ENCODE peak calls at places on chromosomes 13 and 19, in ten cellular contexts. E is mesothelial cell of epicardium, G is heart right ventricle, O is Peyer's patch, Z is endothelial cell, T is coronary artery, Y is fibroblast of the aortic adventitia, Q is WTC11, X is AG09319, F is colonic mucosa. C is an unnamed sample.

GRCh38 chr13:81395368-81395767 is 1054.4 kb upstream of the SPRY2 start:
- DNase-seq in Z (no peak), T (no peak), E (no peak), O (peak; percentile 56), X (no peak), Q (peak; percentile 58), G (no peak), F (peak; percentile 75), Y (no peak), C (peak; percentile 42)

GRCh38 chr13:79085021-79085420 is 321.0 kb downstream of the RBM26 start:
- DNase-seq in G (no peak), O (no peak), E (no peak), Q (no peak), T (no peak), Y (no peak), F (no peak), X (no peak), Z (no peak), C (no peak)

GRCh38 chr13:44591316-44591715 is 15.2 kb upstream of the TSC22D1 start:
- DNase-seq in Q (peak; percentile 74), Z (no peak), Y (no peak), T (no peak), G (no peak), X (no peak), E (no peak), F (no peak), O (no peak), C (no peak)

GRCh38 chr13:43880930-43881329 is 1.2 kb downstream of the LACC1 start:
- DNase-seq in Q (no peak), E (no peak), G (no peak), Z (no peak), F (no peak), O (no peak), X (no peak), Y (peak; percentile 31), T (no peak), C (no peak)

GRCh38 chr13:23750383-23751121 is 138.6 kb downstream of the MIPEP start:
- DNase-seq in Y (no peak), Z (no peak), G (no peak), O (no peak), X (no peak), Q (no peak), E (no peak), T (no peak), F (no peak), C (no peak)

GRCh38 chr19:6577410-6578125 is 13.4 kb downstream of the CD70 start:
- DNase-seq in Q (no peak), Z (no peak), F (peak; percentile 52), G (no peak), Y (peak; percentile 30), X (no peak), O (no peak), E (no peak), T (no peak), C (no peak)

GRCh38 chr19:12843328-12843727 is 5.0 kb downstream of the MAST1 start:
- DNase-seq in T (no peak), Y (no peak), Q (no peak), X (no peak), G (no peak), F (no peak), O (no peak), E (no peak), Z (no peak), C (no peak)

GRCh38 chr19:44738603-44739585 is 9.6 kb upstream of the BCL3 start:
- DNase-seq in O (peak; percentile 67), Q (no peak), X (no peak), F (peak; percentile 68), E (no peak), T (no peak), Y (peak; percentile 48), G (no peak), Z (no peak), C (no peak)

GRCh38 chr13:24564881-24565280 is 52.3 kb upstream of the PARP4 start:
- DNase-seq in E (no peak), Y (no peak), F (no peak), O (no peak), T (no peak), G (no peak), X (no peak), Z (no peak), Q (no peak), C (no peak)

GRCh38 chr13:48946163-48946562 is 29.5 kb upstream of the FNDC3A start:
- DNase-seq in Q (no peak), Z (no peak), O (no peak), G (no peak), T (no peak), F (no peak), Y (no peak), E (no peak), X (no peak), C (no peak)

GRCh38 chr19:43725468-43725867 is 9.6 kb downstream of the IRGC start:
- DNase-seq in F (no peak), E (no peak), T (no peak), G (no peak), Y (no peak), Z (no peak), O (no peak), Q (no peak), X (no peak), C (no peak)

GRCh38 chr13:29458419-29458818 is 137.1 kb downstream of the SLC7A1 start:
- DNase-seq in X (no peak), E (no peak), G (no peak), F (no peak), Q (no peak), Y (no peak), Z (no peak), T (no peak), O (no peak), C (no peak)

GRCh38 chr19:18157465-18158063 is 4.6 kb downstream of the PIK3R2 start:
- DNase-seq in E (no peak), O (no peak), T (no peak), Z (no peak), G (no peak), Q (peak; percentile 59), X (no peak), F (no peak), Y (no peak), C (peak; percentile 46)

GRCh38 chr19:45913874-45914830 is at the start of gene NANOS2:
- DNase-seq in O (no peak), X (no peak), Q (peak; percentile 94), F (no peak), Z (peak; percentile 68), T (no peak), G (peak; percentile 34), Y (peak; percentile 37), E (no peak), C (peak; percentile 51)
- TF ChIP-seq CTCF in O (no peak), X (no peak), Q (no peak), F (no peak), Z (no peak), T (no peak), G (peak; percentile 16), Y (peak; percentile 36), E (no peak), C (peak; percentile 19)

GRCh38 chr19:3343619-3344502 is 22.5 kb upstream of the NFIC start:
- DNase-seq in Q (peak; percentile 55), Y (peak; percentile 87), G (peak; percentile 76), Z (no peak), T (peak; percentile 96), X (peak; percentile 67), F (peak; percentile 66), O (no peak), E (no peak), C (no peak)
- TF ChIP-seq CTCF in Q (no peak), Y (no peak), G (peak; percentile 10), Z (no peak), T (no peak), X (no peak), F (no peak), O (no peak), E (no peak), C (no peak)

GRCh38 chr13:37681295-37682032 is 82.9 kb upstream of the POSTN start:
- DNase-seq in O (no peak), Z (no peak), X (peak; percentile 16), E (no peak), Y (peak; percentile 66), F (no peak), T (no peak), Q (no peak), G (no peak), C (no peak)

GRCh38 chr13:37682496-37682895 is 83.9 kb upstream of the POSTN start:
- DNase-seq in X (no peak), T (no peak), Y (no peak), O (no peak), F (no peak), E (no peak), G (no peak), Q (no peak), Z (no peak), C (no peak)

GRCh38 chr13:37680137-37680536 is 81.6 kb upstream of the POSTN start:
- DNase-seq in G (no peak), X (no peak), Y (no peak), E (no peak), O (no peak), F (no peak), Z (no peak), Q (no peak), T (no peak), C (no peak)

DNA sequence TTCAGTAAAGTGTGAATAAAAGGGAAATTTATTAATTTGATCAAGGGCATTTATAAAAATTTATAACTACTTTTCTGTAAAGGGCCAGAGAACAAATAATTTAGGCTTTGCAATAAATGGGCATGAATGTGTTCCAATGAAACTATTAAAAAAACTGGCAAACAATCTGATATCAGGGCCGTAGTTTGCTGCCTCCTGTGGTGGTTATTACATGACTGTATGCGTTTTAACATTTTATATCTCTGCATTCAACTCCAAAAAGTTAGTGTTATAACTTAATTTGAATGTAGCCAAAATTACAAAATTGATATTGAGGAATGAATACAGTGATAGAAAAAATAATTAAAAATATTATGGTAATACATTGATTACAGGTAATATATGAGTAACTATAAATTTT is 80.5 kb upstream of the POSTN start:
- DNase-seq in T (no peak), Z (no peak), E (no peak), Q (no peak), X (no peak), G (no peak), Y (no peak), O (no peak), F (no peak), C (no peak)
- TF ChIP-seq CTCF in T (no peak), Z (no peak), E (no peak), Q (no peak), X (peak; percentile 2), G (no peak), Y (peak; percentile 40), O (no peak), F (no peak), C (peak; percentile 11)

DNA sequence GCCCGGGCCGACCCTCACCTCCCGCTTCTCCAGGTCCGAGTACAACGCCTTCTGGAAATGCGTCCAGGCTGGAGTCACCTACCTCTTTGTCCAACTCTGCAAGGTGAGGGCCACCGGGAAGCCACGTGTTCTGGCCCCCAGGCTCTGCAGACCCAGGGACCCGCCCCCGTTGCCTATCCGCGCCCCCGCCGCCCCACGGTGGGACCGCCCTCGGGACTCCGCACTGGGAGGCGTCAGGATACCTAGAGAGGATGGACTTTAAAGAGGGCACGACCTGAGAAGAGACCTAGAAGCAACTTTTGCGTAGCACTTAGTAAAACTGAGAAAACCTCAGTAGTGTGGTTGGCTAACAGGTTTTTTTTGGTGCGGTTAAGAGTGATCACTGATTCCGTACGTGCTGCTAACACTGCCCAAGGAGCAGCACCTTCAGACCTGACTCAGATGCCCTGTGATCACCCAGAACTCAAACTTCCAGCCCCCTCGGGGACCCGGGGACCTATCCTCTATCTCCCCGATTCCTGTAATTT is 492 bp downstream of the TMEM147 start:
- DNase-seq in F (peak; percentile 48), Y (no peak), Z (peak; percentile 31), T (no peak), G (peak; percentile 31), Q (peak; percentile 52), X (no peak), O (peak; percentile 66), E (no peak), C (peak; percentile 59)
- TF ChIP-seq CTCF in F (no peak), Y (no peak), Z (no peak), T (no peak), G (no peak), Q (no peak), X (no peak), O (no peak), E (no peak), C (no peak)

C was measured in nephron progenitor cell.